ENCODE peak calls at places on chromosome 14, in eight cellular contexts. Y is transverse colon; K is CD4-positive, alpha-beta memory T cell; W is uterus; O is effector memory CD4-positive, alpha-beta T cell; D is aorta; T is hepatocyte; J is CD8-positive, alpha-beta memory T cell. M is an unnamed sample.
A peak's percentile ranks its signal among the peaks of the same experiment; 100 is the strongest.

GRCh38 chr14:49641697-49642129 is 6.7 kb upstream of the DNAAF2 start:
- DNase-seq in Y (peak; percentile 78), K (no peak), W (no peak), O (no peak), D (no peak), T (peak; percentile 82), J (no peak), M (no peak)

GRCh38 chr14:24403294-24404013 is 4.7 kb downstream of the NYNRIN start:
- DNase-seq in Y (no peak), K (no peak), W (no peak), O (no peak), D (no peak), T (no peak), J (no peak), M (no peak)

GRCh38 chr14:61231810-61232209 is 49.3 kb downstream of the TMEM30B start:
- DNase-seq in Y (no peak), K (no peak), W (no peak), O (no peak), D (no peak), T (no peak), J (no peak), M (no peak)

GRCh38 chr14:96136361-96136760 is 68.3 kb upstream of the BDKRB2 start:
- DNase-seq in Y (no peak), K (no peak), W (no peak), O (no peak), D (no peak), T (peak; percentile 54), J (no peak), M (no peak)

GRCh38 chr14:54718046-54718445 is 151.1 kb downstream of the SAMD4A start:
- DNase-seq in Y (no peak), K (no peak), W (no peak), O (no peak), D (no peak), T (no peak), J (no peak), M (no peak)

GRCh38 chr14:42930058-42930457 is 1323.4 kb downstream of the LRFN5 start:
- DNase-seq in Y (peak; percentile 9), K (no peak), W (no peak), O (no peak), D (no peak), T (no peak), J (no peak), M (no peak)

GRCh38 chr14:34682787-34683321 is 31.5 kb downstream of the CFL2 start:
- DNase-seq in Y (no peak), K (no peak), W (no peak), O (no peak), D (no peak), T (no peak), J (no peak), M (no peak)

GRCh38 chr14:22420598-22421186 is 168.3 kb downstream of the DAD1 start:
- DNase-seq in Y (no peak), K (no peak), W (no peak), O (no peak), D (no peak), T (no peak), J (no peak), M (no peak)

GRCh38 chr14:98926151-98926550 is 345.8 kb downstream of the BCL11B start:
- DNase-seq in Y (no peak), K (peak; percentile 49), W (no peak), O (no peak), D (peak; percentile 61), T (no peak), J (no peak), M (no peak)

GRCh38 chr14:34251662-34252061 is 210.4 kb downstream of the SPTSSA start:
- DNase-seq in Y (no peak), K (no peak), W (no peak), O (no peak), D (no peak), T (no peak), J (no peak), M (no peak)

GRCh38 chr14:55352201-55352600 is 59.4 kb downstream of the ATG14 start:
- DNase-seq in Y (no peak), K (no peak), W (no peak), O (no peak), D (no peak), T (no peak), J (no peak), M (no peak)

GRCh38 chr14:33891700-33892099 is 59.2 kb downstream of the EGLN3 start:
- DNase-seq in Y (no peak), K (no peak), W (no peak), O (no peak), D (no peak), T (no peak), J (no peak), M (no peak)

GRCh38 chr14:91244501-91244901 is at the start of gene GPR68:
- DNase-seq in Y (peak; percentile 22), K (no peak), W (peak; percentile 39), O (no peak), D (peak; percentile 79), T (peak; percentile 51), J (no peak), M (no peak)

DNA sequence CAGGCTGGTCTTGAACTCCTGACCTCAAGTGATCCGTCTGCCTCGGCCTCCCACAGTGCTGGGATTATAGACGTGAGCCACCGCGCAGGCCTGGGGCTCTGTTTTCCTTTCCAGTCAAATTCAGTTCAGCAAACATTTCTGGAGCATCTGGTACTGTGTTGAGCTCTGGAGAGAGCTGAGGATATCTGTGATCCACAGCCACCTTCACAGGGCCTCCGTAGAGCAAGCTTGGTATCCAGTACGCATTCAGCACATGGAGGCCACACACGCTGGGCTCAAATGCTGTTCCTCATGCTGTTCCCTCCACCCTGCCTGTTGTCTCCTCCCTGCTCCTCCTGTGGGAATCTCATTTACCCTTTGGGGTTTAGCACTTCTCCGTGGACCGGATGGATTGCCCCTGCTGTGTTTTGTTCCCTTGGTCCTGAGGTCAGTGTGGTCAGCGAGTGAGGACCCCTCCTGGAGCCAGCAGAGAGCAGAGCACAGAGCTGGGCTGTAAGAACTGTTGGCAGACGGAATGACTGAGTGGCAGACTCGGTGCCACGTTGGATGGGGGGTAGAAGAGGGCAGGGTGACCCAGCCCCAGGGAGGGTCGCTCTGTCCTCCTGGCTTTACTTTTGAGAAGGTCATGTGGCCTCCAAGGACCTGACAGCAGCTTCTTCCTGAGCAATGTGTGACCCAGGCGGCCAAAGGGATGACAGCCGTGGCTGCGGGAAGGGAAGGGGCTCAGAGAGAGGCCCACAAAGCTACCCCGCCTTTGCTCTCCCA is 891 bp downstream of the RPS6KL1 start:
- DNase-seq in Y (no peak), K (no peak), W (no peak), O (no peak), D (peak; percentile 65), T (no peak), J (no peak), M (no peak)
- H3K27ac ChIP-seq in Y (peak overlapping the region; percentile 52), K (no peak overlapping the region), W (no peak overlapping the region), O (no peak overlapping the region), D (no peak overlapping the region), T (no peak overlapping the region), J (no peak overlapping the region), M (no peak overlapping the region)

DNA sequence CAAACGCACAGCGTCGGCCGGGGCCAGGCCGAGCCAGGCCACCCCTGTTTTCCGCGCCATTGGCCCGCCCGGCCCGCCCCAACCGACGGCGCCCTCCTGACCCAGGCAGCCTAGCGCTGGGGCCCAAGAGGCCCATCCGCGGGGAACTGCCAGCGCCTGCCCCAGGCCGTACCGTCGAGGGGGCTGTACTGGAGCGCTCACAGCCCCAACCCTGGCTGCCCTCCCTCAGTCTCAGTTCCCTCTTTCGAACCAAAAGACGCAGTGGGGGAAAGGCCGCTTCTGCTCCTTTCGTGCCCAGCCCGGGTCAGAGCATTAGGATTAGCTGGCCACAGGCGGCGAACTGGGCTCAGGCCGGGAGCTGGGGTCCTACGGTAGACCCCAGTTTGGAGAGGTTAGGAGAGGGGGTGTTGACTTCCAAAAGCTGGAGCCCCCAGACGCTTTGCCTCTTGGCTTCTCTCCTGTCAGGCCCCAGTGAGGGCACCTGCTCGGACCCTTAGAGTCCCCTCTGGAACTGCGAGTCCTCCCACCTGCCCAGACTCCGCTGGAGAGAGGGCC is 1.9 kb downstream of the NKX2-1 start:
- DNase-seq in Y (no peak), K (no peak), W (no peak), O (no peak), D (no peak), T (no peak), J (no peak), M (no peak)
- H3K27me3 ChIP-seq in Y (peaks cover 100% of the 10 kb centered on the region), K (peaks cover 18% of the 10 kb centered on the region), W (peaks cover 8% of the 10 kb centered on the region), O (peaks cover 44% of the 10 kb centered on the region), D (peaks cover 5% of the 10 kb centered on the region), T (peaks cover 99% of the 10 kb centered on the region), J (peaks cover 4% of the 10 kb centered on the region), M (peaks cover 19% of the 10 kb centered on the region)

GRCh38 chr14:94396628-94397210 is 8.3 kb upstream of the SERPINA1 start:
- DNase-seq in Y (no peak), K (no peak), W (no peak), O (no peak), D (no peak), T (no peak), J (no peak), M (no peak)

GRCh38 chr14:94395900-94396574 is 7.6 kb upstream of the SERPINA1 start:
- DNase-seq in Y (no peak), K (no peak), W (no peak), O (no peak), D (no peak), T (peak; percentile 19), J (no peak), M (no peak)

GRCh38 chr14:94397279-94397898 is 9.0 kb upstream of the SERPINA1 start:
- DNase-seq in Y (no peak), K (no peak), W (no peak), O (no peak), D (no peak), T (no peak), J (no peak), M (no peak)

GRCh38 chr14:94398536-94398935 is 10.1 kb upstream of the SERPINA1 start:
- DNase-seq in Y (no peak), K (no peak), W (no peak), O (no peak), D (no peak), T (no peak), J (no peak), M (no peak)

DNA sequence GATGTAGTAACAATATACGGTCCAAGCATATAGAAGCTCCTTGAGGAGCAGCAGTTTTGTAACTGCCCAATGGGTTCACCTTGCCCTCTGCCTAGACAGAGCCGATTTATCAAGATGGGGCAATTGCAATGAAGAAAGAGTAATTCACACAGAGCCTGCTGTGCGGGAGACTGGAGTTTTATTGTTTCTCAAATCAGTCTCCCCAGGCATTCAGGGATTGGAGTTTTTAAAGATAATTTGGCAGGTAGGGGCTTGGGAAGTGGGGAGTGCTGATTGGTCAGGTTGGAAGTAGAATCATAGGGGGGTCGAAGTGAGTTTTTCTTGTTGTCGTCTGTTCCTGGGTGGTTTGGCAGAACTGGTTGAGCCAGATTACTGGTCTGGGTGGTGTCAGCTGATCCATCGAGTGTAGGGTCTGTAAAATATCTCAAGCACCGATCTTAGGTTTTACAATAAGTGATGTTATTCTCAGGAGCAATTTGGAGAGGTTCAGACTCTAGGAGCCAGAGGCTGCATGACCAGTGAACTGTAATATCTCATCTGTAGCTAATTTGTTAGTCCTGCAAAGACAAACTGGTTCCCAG is 9.6 kb upstream of the SERPINA1 start:
- DNase-seq in Y (no peak), K (no peak), W (no peak), O (no peak), D (no peak), T (no peak), J (no peak), M (no peak)
- H3K4me3 ChIP-seq in Y (no peak overlapping the region), K (no peak overlapping the region), W (no peak overlapping the region), O (no peak overlapping the region), D (no peak overlapping the region), T (no peak overlapping the region), J (no peak overlapping the region), M (no peak overlapping the region)

DNA sequence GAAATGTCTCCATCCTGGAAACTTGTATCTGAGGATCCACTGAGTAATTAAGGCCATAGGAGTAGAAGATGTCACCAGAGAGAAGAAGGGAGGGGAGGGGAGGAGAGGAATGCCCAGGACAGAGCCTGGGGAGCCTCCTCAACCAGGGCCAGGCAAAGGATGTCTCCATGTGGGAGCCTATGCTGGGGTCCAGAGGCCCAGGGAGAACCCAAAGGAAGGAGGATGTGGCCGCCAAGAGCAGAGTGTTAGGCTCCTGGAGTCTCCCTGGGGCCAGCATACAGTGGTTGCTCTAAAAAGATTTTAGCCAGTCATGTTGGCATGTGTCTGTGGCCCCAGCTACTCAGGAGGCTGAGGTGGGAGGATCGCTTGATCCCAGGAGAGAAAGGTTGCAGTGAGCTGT is 92.6 kb downstream of the DICER1 start:
- DNase-seq in Y (no peak), K (no peak), W (no peak), O (no peak), D (no peak), T (no peak), J (no peak), M (no peak)
- H3K27ac ChIP-seq in Y (no peak overlapping the region), K (no peak overlapping the region), W (no peak overlapping the region), O (no peak overlapping the region), D (no peak overlapping the region), T (no peak overlapping the region), J (no peak overlapping the region), M (no peak overlapping the region)